ENCODE peak calls at places on chromosomes 5 and 9, in eight cellular contexts. One of them, this sample, is unnamed.

GRCh38 chr9:6024035-6024554 is 8.7 kb upstream of the RANBP6 start:
- DNase-seq in testis: no peak
- DNase-seq in stomach: no peak
- DNase-seq in ovary: no peak
- DNase-seq in pancreas: no peak
- DNase-seq in cardiac muscle cell: peak; percentile 21
- DNase-seq in psoas muscle: no peak
- DNase-seq in heart left ventricle: no peak
- DNase-seq in this sample: no peak

GRCh38 chr9:30349526-30350513 is 2034.6 kb upstream of the ACO1 start:
- DNase-seq in ovary: no peak
- DNase-seq in psoas muscle: no peak
- DNase-seq in testis: peak; percentile 13
- DNase-seq in cardiac muscle cell: no peak
- DNase-seq in pancreas: no peak
- DNase-seq in stomach: no peak
- DNase-seq in heart left ventricle: no peak
- DNase-seq in this sample: no peak

GRCh38 chr9:114745108-114745848 is 60.6 kb downstream of the TNFSF15 start:
- DNase-seq in ovary: no peak
- DNase-seq in pancreas: no peak
- DNase-seq in testis: no peak
- DNase-seq in cardiac muscle cell: no peak
- DNase-seq in psoas muscle: no peak
- DNase-seq in stomach: no peak
- DNase-seq in heart left ventricle: no peak
- DNase-seq in this sample: no peak

GRCh38 chr5:59790399-59791130 is 103.0 kb downstream of the PDE4D start:
- DNase-seq in stomach: no peak
- DNase-seq in cardiac muscle cell: no peak
- DNase-seq in testis: no peak
- DNase-seq in heart left ventricle: no peak
- DNase-seq in ovary: no peak
- DNase-seq in pancreas: no peak
- DNase-seq in psoas muscle: no peak
- DNase-seq in this sample: no peak

GRCh38 chr5:105953616-105954015 is 1717.1 kb downstream of the EFNA5 start:
- DNase-seq in stomach: no peak
- DNase-seq in cardiac muscle cell: no peak
- DNase-seq in ovary: no peak
- DNase-seq in heart left ventricle: no peak
- DNase-seq in testis: no peak
- DNase-seq in psoas muscle: no peak
- DNase-seq in pancreas: no peak
- DNase-seq in this sample: no peak

GRCh38 chr5:56815657-56816545 is 552 bp downstream of the MAP3K1 start:
- DNase-seq in psoas muscle: peak; percentile 82
- DNase-seq in testis: peak; percentile 35
- DNase-seq in heart left ventricle: peak; percentile 56
- DNase-seq in ovary: peak; percentile 63
- DNase-seq in stomach: peak; percentile 34
- DNase-seq in cardiac muscle cell: peak; percentile 71
- DNase-seq in pancreas: peak; percentile 18
- DNase-seq in this sample: no peak

GRCh38 chr9:34592895-34593601 is 3.5 kb upstream of the CNTFR start:
- DNase-seq in heart left ventricle: peak; percentile 77
- DNase-seq in psoas muscle: peak; percentile 96
- DNase-seq in ovary: peak; percentile 93
- DNase-seq in cardiac muscle cell: no peak
- DNase-seq in testis: peak; percentile 75
- DNase-seq in stomach: peak; percentile 44
- DNase-seq in pancreas: peak; percentile 25
- DNase-seq in this sample: peak; percentile 85

GRCh38 chr5:95669540-95669939 is 13.3 kb downstream of the SPATA9 start:
- DNase-seq in ovary: peak; percentile 83
- DNase-seq in pancreas: peak; percentile 30
- DNase-seq in stomach: peak; percentile 26
- DNase-seq in testis: peak; percentile 88
- DNase-seq in cardiac muscle cell: no peak
- DNase-seq in heart left ventricle: peak; percentile 83
- DNase-seq in psoas muscle: peak; percentile 88
- DNase-seq in this sample: peak; percentile 89

GRCh38 chr5:16742938-16743337 is 126.1 kb upstream of the RETREG1 start:
- DNase-seq in pancreas: no peak
- DNase-seq in stomach: no peak
- DNase-seq in psoas muscle: no peak
- DNase-seq in ovary: no peak
- DNase-seq in heart left ventricle: no peak
- DNase-seq in testis: no peak
- DNase-seq in cardiac muscle cell: no peak
- DNase-seq in this sample: no peak

GRCh38 chr5:124661317-124662141 is 84.9 kb downstream of the ZNF608 start:
- DNase-seq in ovary: no peak
- DNase-seq in psoas muscle: no peak
- DNase-seq in testis: peak; percentile 35
- DNase-seq in heart left ventricle: no peak
- DNase-seq in stomach: peak; percentile 37
- DNase-seq in pancreas: peak; percentile 44
- DNase-seq in cardiac muscle cell: peak; percentile 82
- DNase-seq in this sample: no peak

GRCh38 chr5:66923922-66924321 is 272.7 kb downstream of the CD180 start:
- DNase-seq in heart left ventricle: no peak
- DNase-seq in psoas muscle: no peak
- DNase-seq in stomach: no peak
- DNase-seq in cardiac muscle cell: no peak
- DNase-seq in testis: no peak
- DNase-seq in ovary: no peak
- DNase-seq in pancreas: no peak
- DNase-seq in this sample: no peak

GRCh38 chr5:65394078-65394477 is 87.6 kb downstream of the ADAMTS6 start:
- DNase-seq in stomach: no peak
- DNase-seq in psoas muscle: peak; percentile 71
- DNase-seq in heart left ventricle: peak; percentile 39
- DNase-seq in ovary: peak; percentile 43
- DNase-seq in testis: no peak
- DNase-seq in pancreas: no peak
- DNase-seq in cardiac muscle cell: no peak
- DNase-seq in this sample: no peak

GRCh38 chr5:17425385-17426070 is 72.5 kb upstream of the TAF11L2 start:
- DNase-seq in ovary: no peak
- DNase-seq in pancreas: no peak
- DNase-seq in testis: no peak
- DNase-seq in heart left ventricle: no peak
- DNase-seq in psoas muscle: no peak
- DNase-seq in cardiac muscle cell: no peak
- DNase-seq in stomach: no peak
- DNase-seq in this sample: no peak

GRCh38 chr9:38650564-38650963 is 30.2 kb upstream of the ANKRD18A start:
- DNase-seq in pancreas: no peak
- DNase-seq in psoas muscle: no peak
- DNase-seq in testis: no peak
- DNase-seq in cardiac muscle cell: no peak
- DNase-seq in ovary: no peak
- DNase-seq in stomach: no peak
- DNase-seq in heart left ventricle: no peak
- DNase-seq in this sample: no peak

GRCh38 chr5:151023651-151024050 is 3.3 kb downstream of the GPX3 start:
- DNase-seq in psoas muscle: peak; percentile 84
- DNase-seq in ovary: peak; percentile 74
- DNase-seq in cardiac muscle cell: no peak
- DNase-seq in heart left ventricle: peak; percentile 79
- DNase-seq in pancreas: peak; percentile 19
- DNase-seq in stomach: peak; percentile 58
- DNase-seq in testis: peak; percentile 75
- DNase-seq in this sample: peak; percentile 73

GRCh38 chr5:55694152-55694830 is 17.8 kb downstream of the SLC38A9 start:
- DNase-seq in stomach: no peak
- DNase-seq in ovary: no peak
- DNase-seq in pancreas: no peak
- DNase-seq in heart left ventricle: no peak
- DNase-seq in psoas muscle: no peak
- DNase-seq in testis: no peak
- DNase-seq in cardiac muscle cell: peak; percentile 19
- DNase-seq in this sample: no peak

GRCh38 chr9:136328622-136329041 is 1.3 kb downstream of the GPSM1 start:
- DNase-seq in heart left ventricle: no peak
- DNase-seq in ovary: peak; percentile 74
- DNase-seq in psoas muscle: no peak
- DNase-seq in pancreas: no peak
- DNase-seq in testis: peak; percentile 45
- DNase-seq in cardiac muscle cell: peak; percentile 83
- DNase-seq in stomach: no peak
- DNase-seq in this sample: no peak

GRCh38 chr9:87259543-87259942 is 238.1 kb upstream of the DAPK1 start:
- DNase-seq in testis: no peak
- DNase-seq in pancreas: no peak
- DNase-seq in heart left ventricle: no peak
- DNase-seq in cardiac muscle cell: no peak
- DNase-seq in stomach: no peak
- DNase-seq in ovary: no peak
- DNase-seq in psoas muscle: no peak
- DNase-seq in this sample: no peak

GRCh38 chr5:179343902-179344300 is 1.4 kb downstream of the ADAMTS2 start:
- DNase-seq in ovary: peak; percentile 74
- DNase-seq in heart left ventricle: peak; percentile 42
- DNase-seq in testis: peak; percentile 52
- DNase-seq in stomach: no peak
- DNase-seq in pancreas: no peak
- DNase-seq in cardiac muscle cell: peak; percentile 74
- DNase-seq in psoas muscle: no peak
- DNase-seq in this sample: no peak

GRCh38 chr5:154384480-154385235 is 61.1 kb upstream of the SAP30L start:
- DNase-seq in ovary: no peak
- DNase-seq in stomach: no peak
- DNase-seq in cardiac muscle cell: no peak
- DNase-seq in psoas muscle: no peak
- DNase-seq in pancreas: no peak
- DNase-seq in heart left ventricle: no peak
- DNase-seq in testis: no peak
- DNase-seq in this sample: no peak

GRCh38 chr5:77774981-77775772 is 962 bp downstream of the TBCA start:
- DNase-seq in pancreas: no peak
- DNase-seq in heart left ventricle: no peak
- DNase-seq in ovary: no peak
- DNase-seq in psoas muscle: no peak
- DNase-seq in cardiac muscle cell: no peak
- DNase-seq in testis: peak; percentile 59
- DNase-seq in stomach: no peak
- DNase-seq in this sample: no peak

DNA sequence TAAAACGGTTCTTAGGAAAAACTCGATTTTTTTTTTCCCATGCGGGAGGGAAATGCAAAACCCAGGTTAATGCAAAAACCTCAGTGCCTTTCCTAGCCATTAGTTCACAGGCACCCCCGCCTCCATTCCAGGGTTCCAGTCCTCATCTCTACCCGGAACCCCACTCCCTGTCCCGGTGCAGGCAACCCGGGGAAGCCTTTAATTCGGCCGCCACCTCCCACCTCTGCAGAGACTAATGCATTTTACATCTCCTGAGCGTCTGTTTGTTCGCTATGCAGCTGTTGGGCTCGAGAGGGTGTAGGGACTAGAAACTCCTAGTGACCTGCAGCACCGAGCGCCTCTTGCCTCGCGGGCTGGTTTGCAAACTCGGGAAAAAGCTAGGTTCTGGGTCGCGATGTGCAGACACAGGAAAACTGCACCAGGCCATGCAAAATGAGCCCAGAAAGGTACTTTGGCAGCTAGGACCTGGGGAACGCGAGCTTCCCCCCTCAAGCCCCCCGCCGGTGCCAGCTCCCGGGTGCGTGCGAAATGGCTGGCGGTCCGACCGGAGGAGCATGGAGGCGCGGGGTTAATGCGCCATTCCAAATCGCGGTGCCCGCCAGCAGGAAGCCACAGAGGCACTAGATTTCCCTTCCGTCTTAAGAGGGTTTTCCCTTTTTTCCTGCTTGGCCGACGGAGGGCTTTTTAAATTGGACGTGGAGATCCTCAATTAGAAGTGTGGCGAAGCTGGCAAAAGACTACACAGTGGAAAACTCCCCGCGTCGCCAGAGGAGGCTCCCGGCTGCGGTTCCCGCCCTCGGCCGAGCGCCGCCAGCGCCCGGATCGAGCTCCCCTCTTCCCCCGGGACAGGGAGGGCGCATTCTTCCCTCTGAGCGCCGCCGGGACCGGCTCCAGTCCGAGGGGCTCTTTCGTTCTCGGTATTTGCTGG is 3.4 kb downstream of the GDNF start:
- DNase-seq in pancreas: no peak
- DNase-seq in psoas muscle: peak; percentile 59
- DNase-seq in cardiac muscle cell: peak; percentile 48
- DNase-seq in ovary: peak; percentile 49
- DNase-seq in stomach: no peak
- DNase-seq in testis: no peak
- DNase-seq in heart left ventricle: no peak
- DNase-seq in this sample: no peak
- H3K27ac ChIP-seq in pancreas: no peak overlapping the region
- H3K27ac ChIP-seq in psoas muscle: peak overlapping the region; percentile 92
- H3K27ac ChIP-seq in cardiac muscle cell: no peak overlapping the region
- H3K27ac ChIP-seq in ovary: peak overlapping the region; percentile 17
- H3K27ac ChIP-seq in stomach: peak overlapping the region; percentile 76
- H3K27ac ChIP-seq in testis: no peak overlapping the region
- H3K27ac ChIP-seq in heart left ventricle: no peak overlapping the region
- H3K27ac ChIP-seq in this sample: peak overlapping the region; percentile 88

DNA sequence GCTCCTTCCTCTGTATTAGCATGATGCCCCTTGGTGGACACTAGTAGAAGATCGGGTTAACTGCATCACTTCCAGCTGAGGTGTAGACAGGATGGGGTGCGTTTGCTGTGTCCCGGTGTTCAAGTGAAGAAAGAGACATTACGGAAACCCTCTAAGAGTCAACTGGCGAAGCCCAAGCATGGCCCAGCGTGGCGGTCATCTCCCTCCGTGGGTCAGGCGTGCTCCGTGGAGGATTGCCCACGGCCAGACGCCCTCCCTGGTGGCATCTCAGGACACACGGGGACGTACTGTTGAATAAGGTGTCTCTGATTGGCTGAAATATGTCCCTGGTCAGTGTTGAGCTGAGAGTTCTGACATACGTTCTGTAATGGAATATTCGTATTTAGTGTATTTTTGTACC is 119.5 kb upstream of the CACNA1B start:
- DNase-seq in stomach: no peak
- DNase-seq in heart left ventricle: no peak
- DNase-seq in testis: no peak
- DNase-seq in cardiac muscle cell: no peak
- DNase-seq in psoas muscle: no peak
- DNase-seq in pancreas: no peak
- DNase-seq in ovary: no peak
- DNase-seq in this sample: no peak
- H3K36me3 ChIP-seq in stomach: peaks cover 30% of the 10 kb centered on the region
- H3K36me3 ChIP-seq in heart left ventricle: peaks cover 19% of the 10 kb centered on the region
- H3K36me3 ChIP-seq in testis: no peaks in the 10 kb centered on the region
- H3K36me3 ChIP-seq in cardiac muscle cell: peaks cover 36% of the 10 kb centered on the region
- H3K36me3 ChIP-seq in psoas muscle: peaks cover 62% of the 10 kb centered on the region
- H3K36me3 ChIP-seq in pancreas: no peaks in the 10 kb centered on the region
- H3K36me3 ChIP-seq in ovary: no peaks in the 10 kb centered on the region
- H3K36me3 ChIP-seq in this sample: no peaks in the 10 kb centered on the region

GRCh38 chr9:26159575-26160392 is 481.5 kb upstream of the TUSC1 start:
- DNase-seq in pancreas: no peak
- DNase-seq in heart left ventricle: no peak
- DNase-seq in testis: no peak
- DNase-seq in cardiac muscle cell: no peak
- DNase-seq in psoas muscle: no peak
- DNase-seq in stomach: no peak
- DNase-seq in ovary: no peak
- DNase-seq in this sample: no peak
- H3K4me3 ChIP-seq in pancreas: no peak overlapping the region
- H3K4me3 ChIP-seq in heart left ventricle: no peak overlapping the region
- H3K4me3 ChIP-seq in testis: no peak overlapping the region
- H3K4me3 ChIP-seq in cardiac muscle cell: no peak overlapping the region
- H3K4me3 ChIP-seq in psoas muscle: no peak overlapping the region
- H3K4me3 ChIP-seq in stomach: no peak overlapping the region
- H3K4me3 ChIP-seq in ovary: no peak overlapping the region
- H3K4me3 ChIP-seq in this sample: no peak overlapping the region

GRCh38 chr5:68949256-68949655 is 144.6 kb upstream of the SLC30A5 start:
- DNase-seq in ovary: no peak
- DNase-seq in testis: no peak
- DNase-seq in pancreas: no peak
- DNase-seq in stomach: no peak
- DNase-seq in psoas muscle: no peak
- DNase-seq in cardiac muscle cell: no peak
- DNase-seq in heart left ventricle: no peak
- DNase-seq in this sample: no peak
- H3K27ac ChIP-seq in ovary: no peak overlapping the region
- H3K27ac ChIP-seq in testis: no peak overlapping the region
- H3K27ac ChIP-seq in pancreas: no peak overlapping the region
- H3K27ac ChIP-seq in stomach: no peak overlapping the region
- H3K27ac ChIP-seq in psoas muscle: no peak overlapping the region
- H3K27ac ChIP-seq in cardiac muscle cell: no peak overlapping the region
- H3K27ac ChIP-seq in heart left ventricle: no peak overlapping the region
- H3K27ac ChIP-seq in this sample: no peak overlapping the region

This sample was measured in gastrocnemius medialis.